ENCODE peak calls at places on chromosomes 12 and 14, in eight cellular contexts. One of them, this sample, is unnamed.

GRCh38 chr14:68891851-68892660 is 87.0 kb downstream of the ACTN1 start:
- DNase-seq in WERI-Rb-1: no peak
- DNase-seq in lung: no peak
- DNase-seq in psoas muscle: peak; percentile 44
- DNase-seq in tibial artery: peak; percentile 65
- DNase-seq in cardiac muscle cell: no peak
- DNase-seq in lower leg skin: no peak
- DNase-seq in GM06990: no peak
- DNase-seq in this sample: no peak

GRCh38 chr14:101189962-101190560 is 286.5 kb upstream of the RTL1 start:
- DNase-seq in tibial artery: no peak
- DNase-seq in GM06990: no peak
- DNase-seq in WERI-Rb-1: no peak
- DNase-seq in lung: no peak
- DNase-seq in lower leg skin: no peak
- DNase-seq in cardiac muscle cell: no peak
- DNase-seq in psoas muscle: no peak
- DNase-seq in this sample: peak; percentile 7

GRCh38 chr12:61037792-61038191 is 1222.4 kb upstream of the USP15 start:
- DNase-seq in GM06990: no peak
- DNase-seq in lower leg skin: no peak
- DNase-seq in lung: no peak
- DNase-seq in cardiac muscle cell: no peak
- DNase-seq in WERI-Rb-1: no peak
- DNase-seq in psoas muscle: no peak
- DNase-seq in tibial artery: no peak
- DNase-seq in this sample: no peak

GRCh38 chr12:76790564-76791552 is 26.9 kb downstream of the ZDHHC17 start:
- DNase-seq in psoas muscle: no peak
- DNase-seq in lung: no peak
- DNase-seq in tibial artery: no peak
- DNase-seq in lower leg skin: no peak
- DNase-seq in cardiac muscle cell: peak; percentile 22
- DNase-seq in GM06990: no peak
- DNase-seq in WERI-Rb-1: no peak
- DNase-seq in this sample: no peak

GRCh38 chr14:64721391-64721791 is 17.2 kb downstream of the PLEKHG3 start:
- DNase-seq in GM06990: no peak
- DNase-seq in lung: no peak
- DNase-seq in psoas muscle: peak; percentile 75
- DNase-seq in lower leg skin: no peak
- DNase-seq in WERI-Rb-1: no peak
- DNase-seq in cardiac muscle cell: no peak
- DNase-seq in tibial artery: peak; percentile 96
- DNase-seq in this sample: no peak

GRCh38 chr12:131987552-131987951 is 37.8 kb downstream of the EP400 start:
- DNase-seq in tibial artery: no peak
- DNase-seq in WERI-Rb-1: no peak
- DNase-seq in cardiac muscle cell: no peak
- DNase-seq in psoas muscle: no peak
- DNase-seq in GM06990: no peak
- DNase-seq in lower leg skin: no peak
- DNase-seq in lung: no peak
- DNase-seq in this sample: peak; percentile 26

GRCh38 chr12:126582231-126582630 is 1517.0 kb downstream of the AACS start:
- DNase-seq in lung: no peak
- DNase-seq in psoas muscle: no peak
- DNase-seq in GM06990: no peak
- DNase-seq in cardiac muscle cell: no peak
- DNase-seq in WERI-Rb-1: no peak
- DNase-seq in lower leg skin: no peak
- DNase-seq in tibial artery: no peak
- DNase-seq in this sample: no peak

GRCh38 chr12:28033538-28033915 is 61.0 kb upstream of the PTHLH start:
- DNase-seq in tibial artery: no peak
- DNase-seq in cardiac muscle cell: no peak
- DNase-seq in psoas muscle: no peak
- DNase-seq in lower leg skin: no peak
- DNase-seq in WERI-Rb-1: no peak
- DNase-seq in lung: no peak
- DNase-seq in GM06990: no peak
- DNase-seq in this sample: no peak

GRCh38 chr12:49933793-49934192 is 16.7 kb upstream of the AQP2 start:
- DNase-seq in WERI-Rb-1: no peak
- DNase-seq in lower leg skin: no peak
- DNase-seq in lung: no peak
- DNase-seq in psoas muscle: no peak
- DNase-seq in cardiac muscle cell: no peak
- DNase-seq in tibial artery: no peak
- DNase-seq in GM06990: no peak
- DNase-seq in this sample: no peak

GRCh38 chr12:25202139-25202538 is 7.1 kb downstream of the ETFRF1 start:
- DNase-seq in psoas muscle: no peak
- DNase-seq in WERI-Rb-1: no peak
- DNase-seq in lung: no peak
- DNase-seq in tibial artery: no peak
- DNase-seq in GM06990: no peak
- DNase-seq in lower leg skin: no peak
- DNase-seq in cardiac muscle cell: no peak
- DNase-seq in this sample: no peak

GRCh38 chr14:23147676-23148075 is 28.6 kb upstream of the CEBPE start:
- DNase-seq in tibial artery: no peak
- DNase-seq in cardiac muscle cell: no peak
- DNase-seq in lower leg skin: no peak
- DNase-seq in lung: no peak
- DNase-seq in GM06990: no peak
- DNase-seq in WERI-Rb-1: no peak
- DNase-seq in psoas muscle: no peak
- DNase-seq in this sample: no peak

GRCh38 chr12:33944703-33945437 is 77.4 kb upstream of the ALG10 start:
- DNase-seq in psoas muscle: no peak
- DNase-seq in tibial artery: no peak
- DNase-seq in lower leg skin: no peak
- DNase-seq in lung: no peak
- DNase-seq in WERI-Rb-1: no peak
- DNase-seq in cardiac muscle cell: no peak
- DNase-seq in GM06990: no peak
- DNase-seq in this sample: no peak

GRCh38 chr12:2294651-2295475 is 242.1 kb downstream of the CACNA1C start:
- DNase-seq in WERI-Rb-1: no peak
- DNase-seq in lower leg skin: peak; percentile 93
- DNase-seq in psoas muscle: no peak
- DNase-seq in lung: peak; percentile 60
- DNase-seq in GM06990: no peak
- DNase-seq in cardiac muscle cell: no peak
- DNase-seq in tibial artery: peak; percentile 85
- DNase-seq in this sample: peak; percentile 77

GRCh38 chr12:20370841-20371240 is 2.5 kb downstream of the PDE3A start:
- DNase-seq in tibial artery: no peak
- DNase-seq in lung: no peak
- DNase-seq in cardiac muscle cell: no peak
- DNase-seq in psoas muscle: no peak
- DNase-seq in WERI-Rb-1: no peak
- DNase-seq in GM06990: no peak
- DNase-seq in lower leg skin: no peak
- DNase-seq in this sample: no peak
- H3K4me3 ChIP-seq in tibial artery: peak overlapping the region; percentile 71
- H3K4me3 ChIP-seq in lung: no peak overlapping the region
- H3K4me3 ChIP-seq in cardiac muscle cell: no peak overlapping the region
- H3K4me3 ChIP-seq in psoas muscle: peak overlapping the region; percentile 71
- H3K4me3 ChIP-seq in WERI-Rb-1: no peak overlapping the region
- H3K4me3 ChIP-seq in GM06990: no peak overlapping the region
- H3K4me3 ChIP-seq in lower leg skin: no peak overlapping the region
- H3K4me3 ChIP-seq in this sample: peak overlapping the region; percentile 70

DNA sequence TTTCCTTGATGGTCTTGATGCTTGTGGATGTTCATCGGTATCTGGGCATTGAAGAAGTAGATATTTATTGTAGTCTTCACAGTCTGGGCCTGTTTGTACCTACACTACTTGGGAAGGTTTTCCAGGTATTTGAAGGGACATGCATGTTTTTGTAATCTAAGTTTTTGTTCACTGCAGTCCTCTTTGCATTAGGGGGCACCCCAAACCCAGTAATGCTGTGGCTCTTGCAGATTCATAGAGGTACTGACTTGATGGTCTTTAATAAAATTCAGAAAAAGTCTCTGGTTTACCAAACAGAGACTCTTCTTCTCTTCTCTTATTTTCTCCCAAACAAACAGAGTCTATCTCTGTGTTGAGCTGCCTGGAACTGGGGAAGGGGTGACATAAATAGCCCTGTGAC is 150.9 kb upstream of the SLC16A7 start:
- DNase-seq in lung: no peak
- DNase-seq in tibial artery: no peak
- DNase-seq in WERI-Rb-1: peak; percentile 8
- DNase-seq in cardiac muscle cell: no peak
- DNase-seq in lower leg skin: no peak
- DNase-seq in GM06990: no peak
- DNase-seq in psoas muscle: no peak
- DNase-seq in this sample: no peak
- TF ChIP-seq CTCF in lung: no peak
- TF ChIP-seq CTCF in tibial artery: no peak
- TF ChIP-seq CTCF in WERI-Rb-1: no peak
- TF ChIP-seq CTCF in cardiac muscle cell: peak; percentile 37
- TF ChIP-seq CTCF in lower leg skin: no peak
- TF ChIP-seq CTCF in GM06990: peak; percentile 26
- TF ChIP-seq CTCF in psoas muscle: no peak
- TF ChIP-seq CTCF in this sample: peak; percentile 48

DNA sequence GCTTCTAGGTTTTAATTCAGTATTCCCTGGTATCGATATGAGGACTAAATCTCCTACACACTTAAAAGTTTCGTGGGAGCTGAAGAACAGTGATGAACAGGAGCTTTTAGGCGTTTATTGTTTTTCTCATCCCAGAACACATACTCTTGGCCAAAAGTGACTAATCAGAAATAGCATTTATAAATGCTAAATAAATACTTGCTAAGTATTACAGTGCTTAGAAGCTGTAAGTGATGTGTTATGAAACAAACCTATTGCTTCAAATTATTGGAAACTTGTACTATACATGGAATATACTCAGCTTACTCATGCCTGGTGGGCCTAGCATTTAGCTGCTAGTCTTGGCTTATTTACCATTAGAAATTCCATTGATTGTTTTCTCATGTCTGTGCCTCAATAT is 24.9 kb downstream of the FRS2 start:
- DNase-seq in GM06990: no peak
- DNase-seq in lung: no peak
- DNase-seq in tibial artery: no peak
- DNase-seq in lower leg skin: no peak
- DNase-seq in psoas muscle: no peak
- DNase-seq in WERI-Rb-1: no peak
- DNase-seq in cardiac muscle cell: no peak
- DNase-seq in this sample: no peak
- H3K4me3 ChIP-seq in GM06990: no peak overlapping the region
- H3K4me3 ChIP-seq in lung: no peak overlapping the region
- H3K4me3 ChIP-seq in tibial artery: no peak overlapping the region
- H3K4me3 ChIP-seq in lower leg skin: no peak overlapping the region
- H3K4me3 ChIP-seq in psoas muscle: no peak overlapping the region
- H3K4me3 ChIP-seq in WERI-Rb-1: no peak overlapping the region
- H3K4me3 ChIP-seq in cardiac muscle cell: no peak overlapping the region
- H3K4me3 ChIP-seq in this sample: no peak overlapping the region

DNA sequence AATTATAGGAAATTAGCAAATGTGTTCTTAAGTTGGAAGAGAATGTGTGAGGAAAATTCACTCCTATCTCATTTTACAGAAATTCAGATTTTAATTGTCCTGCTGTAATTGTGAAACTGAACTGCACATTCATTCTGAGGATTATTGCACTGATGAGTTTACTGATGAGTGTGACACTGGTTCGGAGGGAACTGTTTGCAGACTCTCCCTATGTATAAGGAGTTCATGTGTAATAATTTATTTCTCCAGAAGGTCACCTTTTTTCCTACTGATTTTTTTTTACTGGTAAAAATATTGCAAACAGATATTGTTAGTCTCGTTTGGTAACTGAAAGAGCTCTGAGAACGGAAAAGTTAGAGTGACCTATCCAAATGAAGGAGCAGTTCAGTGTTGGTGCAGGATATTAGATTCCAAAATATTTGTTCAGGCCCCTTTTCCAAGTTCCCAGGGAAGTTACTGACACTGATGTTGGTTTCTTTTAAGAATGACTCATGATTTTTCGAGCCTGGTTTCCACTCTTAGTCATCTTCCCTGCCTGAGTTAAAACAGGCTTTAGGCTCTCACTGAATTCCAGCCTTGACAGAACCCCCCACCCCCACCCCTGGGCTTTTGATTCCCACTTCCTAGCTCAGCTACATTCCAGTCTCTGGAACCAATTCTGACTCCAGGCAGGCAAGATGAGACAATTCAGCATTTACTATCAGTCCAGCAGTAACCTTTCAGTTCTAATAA is 18.4 kb downstream of the ANO6 start:
- DNase-seq in tibial artery: no peak
- DNase-seq in lung: no peak
- DNase-seq in cardiac muscle cell: peak; percentile 81
- DNase-seq in psoas muscle: no peak
- DNase-seq in GM06990: no peak
- DNase-seq in WERI-Rb-1: no peak
- DNase-seq in lower leg skin: no peak
- DNase-seq in this sample: peak; percentile 68
- TF ChIP-seq CTCF in tibial artery: no peak
- TF ChIP-seq CTCF in lung: no peak
- TF ChIP-seq CTCF in cardiac muscle cell: no peak
- TF ChIP-seq CTCF in psoas muscle: no peak
- TF ChIP-seq CTCF in GM06990: no peak
- TF ChIP-seq CTCF in WERI-Rb-1: no peak
- TF ChIP-seq CTCF in lower leg skin: no peak
- TF ChIP-seq CTCF in this sample: no peak

This sample was measured in right atrium auricular region.